ENCODE peak calls at places on chromosomes 7 and 10, in five cellular contexts. One of them, this sample, is unnamed.

GRCh38 chr10:69633673-69634635 is 3.9 kb downstream of the FAM241B start:
- DNase-seq in IMR-90: no peak
- DNase-seq in mesendoderm: no peak
- DNase-seq in neuronal stem cell: no peak
- DNase-seq in mesenchymal stem cell: no peak
- DNase-seq in this sample: no peak

GRCh38 chr7:24903559-24903958 is 76.4 kb downstream of the OSBPL3 start:
- DNase-seq in IMR-90: no peak
- DNase-seq in mesendoderm: no peak
- DNase-seq in neuronal stem cell: no peak
- DNase-seq in mesenchymal stem cell: no peak
- DNase-seq in this sample: peak; percentile 11

GRCh38 chr10:58651040-58651439 is 138.4 kb downstream of the BICC1 start:
- DNase-seq in IMR-90: peak; percentile 34
- DNase-seq in mesendoderm: no peak
- DNase-seq in neuronal stem cell: no peak
- DNase-seq in mesenchymal stem cell: peak; percentile 39
- DNase-seq in this sample: no peak

GRCh38 chr10:36254191-36254590 is 612.1 kb upstream of the FZD8 start:
- DNase-seq in IMR-90: peak; percentile 16
- DNase-seq in mesendoderm: no peak
- DNase-seq in neuronal stem cell: no peak
- DNase-seq in mesenchymal stem cell: peak; percentile 53
- DNase-seq in this sample: no peak

GRCh38 chr10:97827778-97828291 is 21.8 kb upstream of the GOLGA7B start:
- DNase-seq in IMR-90: no peak
- DNase-seq in mesendoderm: no peak
- DNase-seq in neuronal stem cell: no peak
- DNase-seq in mesenchymal stem cell: no peak
- DNase-seq in this sample: no peak

GRCh38 chr7:138865843-138866242 is 67.8 kb upstream of the ATP6V0A4 start:
- DNase-seq in IMR-90: no peak
- DNase-seq in mesendoderm: no peak
- DNase-seq in neuronal stem cell: no peak
- DNase-seq in mesenchymal stem cell: no peak
- DNase-seq in this sample: no peak

GRCh38 chr10:26527018-26527417 is 88.9 kb downstream of the APBB1IP start:
- DNase-seq in IMR-90: no peak
- DNase-seq in mesendoderm: no peak
- DNase-seq in neuronal stem cell: no peak
- DNase-seq in mesenchymal stem cell: no peak
- DNase-seq in this sample: no peak

GRCh38 chr7:116771640-116772039 is 90.7 kb upstream of the CAPZA2 start:
- DNase-seq in IMR-90: no peak
- DNase-seq in mesendoderm: no peak
- DNase-seq in neuronal stem cell: no peak
- DNase-seq in mesenchymal stem cell: no peak
- DNase-seq in this sample: no peak

GRCh38 chr10:13784067-13784466 is 197.3 kb downstream of the PRPF18 start:
- DNase-seq in IMR-90: peak; percentile 64
- DNase-seq in mesendoderm: peak; percentile 62
- DNase-seq in neuronal stem cell: no peak
- DNase-seq in mesenchymal stem cell: peak; percentile 67
- DNase-seq in this sample: no peak

GRCh38 chr7:34042406-34042805 is 137.1 kb downstream of the BMPER start:
- DNase-seq in IMR-90: peak; percentile 49
- DNase-seq in mesendoderm: no peak
- DNase-seq in neuronal stem cell: no peak
- DNase-seq in mesenchymal stem cell: peak; percentile 45
- DNase-seq in this sample: no peak

GRCh38 chr10:30210296-30210695 is 138.8 kb downstream of the MTPAP start:
- DNase-seq in IMR-90: no peak
- DNase-seq in mesendoderm: no peak
- DNase-seq in neuronal stem cell: no peak
- DNase-seq in mesenchymal stem cell: no peak
- DNase-seq in this sample: no peak

GRCh38 chr7:40907286-40907685 is 772.5 kb downstream of the SUGCT start:
- DNase-seq in IMR-90: no peak
- DNase-seq in mesendoderm: no peak
- DNase-seq in neuronal stem cell: no peak
- DNase-seq in mesenchymal stem cell: no peak
- DNase-seq in this sample: no peak

GRCh38 chr10:118581340-118581739 is 14.1 kb downstream of the PRLHR start:
- DNase-seq in IMR-90: no peak
- DNase-seq in mesendoderm: no peak
- DNase-seq in neuronal stem cell: no peak
- DNase-seq in mesenchymal stem cell: no peak
- DNase-seq in this sample: no peak

GRCh38 chr10:11165591-11166543 is 148.2 kb downstream of the CELF2 start:
- DNase-seq in IMR-90: no peak
- DNase-seq in mesendoderm: peak; percentile 83
- DNase-seq in neuronal stem cell: peak; percentile 51
- DNase-seq in mesenchymal stem cell: peak; percentile 15
- DNase-seq in this sample: no peak

GRCh38 chr10:4677296-4678021 is 148.5 kb upstream of the AKR1E2 start:
- DNase-seq in IMR-90: peak; percentile 32
- DNase-seq in mesendoderm: no peak
- DNase-seq in neuronal stem cell: no peak
- DNase-seq in mesenchymal stem cell: peak; percentile 78
- DNase-seq in this sample: no peak

GRCh38 chr7:114481995-114482394 is 67.4 kb downstream of the FOXP2 start:
- DNase-seq in IMR-90: peak; percentile 69
- DNase-seq in mesendoderm: no peak
- DNase-seq in neuronal stem cell: no peak
- DNase-seq in mesenchymal stem cell: peak; percentile 2
- DNase-seq in this sample: no peak

GRCh38 chr10:11178606-11179221 is 161.0 kb downstream of the CELF2 start:
- DNase-seq in IMR-90: peak; percentile 61
- DNase-seq in mesendoderm: peak; percentile 77
- DNase-seq in neuronal stem cell: no peak
- DNase-seq in mesenchymal stem cell: peak; percentile 87
- DNase-seq in this sample: no peak

GRCh38 chr7:47571355-47572100 is 10.4 kb downstream of the TNS3 start:
- DNase-seq in IMR-90: peak; percentile 95
- DNase-seq in mesendoderm: peak; percentile 37
- DNase-seq in neuronal stem cell: no peak
- DNase-seq in mesenchymal stem cell: peak; percentile 64
- DNase-seq in this sample: no peak

GRCh38 chr7:29607889-29608288 is 44.3 kb downstream of the PRR15 start:
- DNase-seq in IMR-90: no peak
- DNase-seq in mesendoderm: peak; percentile 69
- DNase-seq in neuronal stem cell: no peak
- DNase-seq in mesenchymal stem cell: peak; percentile 52
- DNase-seq in this sample: no peak

GRCh38 chr10:120741415-120741814 is 109.7 kb upstream of the WDR11 start:
- DNase-seq in IMR-90: no peak
- DNase-seq in mesendoderm: no peak
- DNase-seq in neuronal stem cell: no peak
- DNase-seq in mesenchymal stem cell: no peak
- DNase-seq in this sample: no peak

GRCh38 chr10:115989621-115990020 is 283.4 kb downstream of the GFRA1 start:
- DNase-seq in IMR-90: peak; percentile 39
- DNase-seq in mesendoderm: no peak
- DNase-seq in neuronal stem cell: no peak
- DNase-seq in mesenchymal stem cell: no peak
- DNase-seq in this sample: no peak

GRCh38 chr7:18834574-18835361 is 282.7 kb downstream of the TWIST1 start:
- DNase-seq in IMR-90: no peak
- DNase-seq in mesendoderm: no peak
- DNase-seq in neuronal stem cell: no peak
- DNase-seq in mesenchymal stem cell: no peak
- DNase-seq in this sample: no peak

GRCh38 chr10:99513061-99513460 is 19.7 kb upstream of the NKX2-3 start:
- DNase-seq in IMR-90: no peak
- DNase-seq in mesendoderm: no peak
- DNase-seq in neuronal stem cell: no peak
- DNase-seq in mesenchymal stem cell: no peak
- DNase-seq in this sample: no peak

GRCh38 chr10:75495434-75496190 is 64.2 kb downstream of the LRMDA start:
- DNase-seq in IMR-90: no peak
- DNase-seq in mesendoderm: no peak
- DNase-seq in neuronal stem cell: no peak
- DNase-seq in mesenchymal stem cell: no peak
- DNase-seq in this sample: no peak

GRCh38 chr7:128266891-128267839 is 26.1 kb downstream of the LEP start:
- DNase-seq in IMR-90: peak; percentile 45
- DNase-seq in mesendoderm: peak; percentile 91
- DNase-seq in neuronal stem cell: peak; percentile 32
- DNase-seq in mesenchymal stem cell: peak; percentile 57
- DNase-seq in this sample: no peak
- H2BK15ac ChIP-seq in IMR-90: peak overlapping the region; percentile 69
- H2BK15ac ChIP-seq in mesendoderm: no peak overlapping the region
- H2BK15ac ChIP-seq in neuronal stem cell: peak overlapping the region; percentile 25
- H2BK15ac ChIP-seq in mesenchymal stem cell: peak overlapping the region; percentile 57
- H2BK15ac ChIP-seq in this sample: peak overlapping the region; percentile 76

DNA sequence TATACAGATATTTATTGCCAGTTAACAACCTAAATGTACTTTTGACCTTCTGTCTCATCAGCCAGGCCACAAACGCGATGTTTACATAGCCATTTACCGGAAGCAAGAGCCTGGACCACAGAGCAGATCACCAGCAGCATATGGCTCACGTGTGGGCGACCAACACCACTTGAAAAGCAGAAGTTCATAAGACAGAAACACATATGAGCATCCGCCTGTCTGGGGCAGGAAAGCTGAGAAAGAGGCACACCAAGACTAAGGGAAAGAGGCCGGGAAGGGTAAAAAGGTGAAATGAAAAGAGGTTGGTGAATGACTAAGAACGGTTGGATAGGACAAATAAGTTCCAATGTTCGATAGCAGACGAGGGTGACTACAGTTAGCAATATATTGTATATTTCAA is 1.3 kb downstream of the ABCB1 start:
- DNase-seq in IMR-90: no peak
- DNase-seq in mesendoderm: no peak
- DNase-seq in neuronal stem cell: no peak
- DNase-seq in mesenchymal stem cell: peak; percentile 28
- DNase-seq in this sample: no peak
- H3K4me3 ChIP-seq in IMR-90: no peak overlapping the region
- H3K4me3 ChIP-seq in mesendoderm: no peak overlapping the region
- H3K4me3 ChIP-seq in neuronal stem cell: peak overlapping the region; percentile 57
- H3K4me3 ChIP-seq in mesenchymal stem cell: no peak overlapping the region
- H3K4me3 ChIP-seq in this sample: no peak overlapping the region

DNA sequence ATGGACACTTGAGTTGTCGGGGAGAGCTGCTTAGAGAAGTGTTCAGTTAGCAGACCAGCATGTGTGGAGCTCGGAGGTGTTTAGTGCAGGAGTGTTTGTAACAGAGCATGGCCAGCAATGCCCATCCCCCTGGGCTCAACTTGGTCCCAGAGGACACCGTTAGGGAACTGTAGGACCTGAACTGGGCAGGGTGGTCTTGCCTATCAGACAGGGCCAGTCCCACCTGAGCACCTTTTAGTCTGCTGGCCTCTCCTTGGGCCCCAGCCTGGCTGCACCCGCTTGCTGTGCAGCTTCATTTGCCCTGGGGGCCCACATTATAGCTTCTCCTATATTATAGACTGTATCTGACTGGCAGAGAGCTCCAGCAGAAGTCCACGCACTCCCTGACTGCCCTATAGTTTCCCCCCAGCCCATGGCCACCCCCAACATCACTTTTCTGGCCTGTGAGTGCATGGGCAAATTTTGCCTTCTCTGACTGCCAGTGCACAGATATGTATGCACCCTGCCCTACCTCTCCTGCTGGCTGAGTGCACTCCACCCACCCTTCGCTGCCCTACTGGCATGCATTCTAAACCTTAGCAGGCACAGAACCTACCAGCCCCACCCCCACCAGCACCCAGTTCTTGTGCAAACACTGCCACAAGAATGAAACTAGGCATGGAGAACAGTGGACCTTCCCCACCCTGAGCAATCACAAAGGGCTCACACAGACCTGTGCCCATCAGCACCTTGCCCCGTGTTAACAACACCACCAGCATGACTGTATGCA is 1030.6 kb upstream of the GHITM start:
- DNase-seq in IMR-90: no peak
- DNase-seq in mesendoderm: no peak
- DNase-seq in neuronal stem cell: no peak
- DNase-seq in mesenchymal stem cell: no peak
- DNase-seq in this sample: no peak
- H2BK15ac ChIP-seq in IMR-90: no peak overlapping the region
- H2BK15ac ChIP-seq in mesendoderm: no peak overlapping the region
- H2BK15ac ChIP-seq in neuronal stem cell: no peak overlapping the region
- H2BK15ac ChIP-seq in mesenchymal stem cell: no peak overlapping the region
- H2BK15ac ChIP-seq in this sample: no peak overlapping the region

GRCh38 chr7:75625868-75626267 is 112.9 kb downstream of the HIP1 start:
- DNase-seq in IMR-90: no peak
- DNase-seq in mesendoderm: no peak
- DNase-seq in neuronal stem cell: no peak
- DNase-seq in mesenchymal stem cell: no peak
- DNase-seq in this sample: no peak
- H3K4me3 ChIP-seq in IMR-90: no peak overlapping the region
- H3K4me3 ChIP-seq in mesendoderm: no peak overlapping the region
- H3K4me3 ChIP-seq in neuronal stem cell: no peak overlapping the region
- H3K4me3 ChIP-seq in mesenchymal stem cell: no peak overlapping the region
- H3K4me3 ChIP-seq in this sample: no peak overlapping the region

DNA sequence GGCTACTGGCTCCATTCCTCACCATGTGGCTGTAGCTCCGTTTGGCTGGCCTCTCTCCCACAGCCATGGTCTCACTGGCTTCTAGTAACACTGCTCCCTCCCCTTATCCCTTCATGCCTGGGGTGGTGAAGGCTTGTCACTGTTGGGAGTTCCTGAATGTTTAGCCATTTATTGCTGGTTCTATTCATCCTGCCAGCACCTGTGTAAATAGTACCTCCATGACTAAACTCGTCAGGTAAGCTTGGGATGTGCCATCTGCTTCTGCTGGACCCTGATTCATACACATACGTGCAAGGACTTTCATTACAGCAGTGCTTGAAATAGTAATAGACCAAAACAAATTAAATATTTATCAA is 61.6 kb downstream of the CCDC71L start:
- DNase-seq in IMR-90: no peak
- DNase-seq in mesendoderm: no peak
- DNase-seq in neuronal stem cell: no peak
- DNase-seq in mesenchymal stem cell: no peak
- DNase-seq in this sample: no peak
- H2BK15ac ChIP-seq in IMR-90: peak overlapping the region; percentile 48
- H2BK15ac ChIP-seq in mesendoderm: no peak overlapping the region
- H2BK15ac ChIP-seq in neuronal stem cell: no peak overlapping the region
- H2BK15ac ChIP-seq in mesenchymal stem cell: no peak overlapping the region
- H2BK15ac ChIP-seq in this sample: peak overlapping the region; percentile 65

This sample was measured in H1.